ENCODE peak calls at places on chromosomes 6 and 20, in eight cellular contexts. One of them, this sample, is unnamed. For H3K9me3, the result is how much of the 10 kb centered on the place peaks cover.

GRCh38 chr6:11224252-11224965 is 8.1 kb downstream of the NEDD9 start:
- DNase-seq in kidney: no peak
- DNase-seq in thoracic aorta: no peak
- DNase-seq in GM23248: peak
- DNase-seq in heart left ventricle: no peak
- DNase-seq in ascending aorta: no peak
- DNase-seq in H9: no peak
- DNase-seq in tibial artery: no peak
- DNase-seq in this sample: no peak

GRCh38 chr6:44227138-44227770 is 3.9 kb downstream of the SLC29A1 start:
- DNase-seq in ascending aorta: no peak
- DNase-seq in H9: no peak
- DNase-seq in GM23248: no peak
- DNase-seq in tibial artery: no peak
- DNase-seq in heart left ventricle: peak
- DNase-seq in thoracic aorta: no peak
- DNase-seq in kidney: no peak
- DNase-seq in this sample: no peak

GRCh38 chr6:158367824-158368223 is 55.6 kb downstream of the TULP4 start:
- DNase-seq in kidney: no peak
- DNase-seq in GM23248: no peak
- DNase-seq in H9: no peak
- DNase-seq in tibial artery: no peak
- DNase-seq in thoracic aorta: no peak
- DNase-seq in ascending aorta: no peak
- DNase-seq in heart left ventricle: no peak
- DNase-seq in this sample: no peak

GRCh38 chr20:37943501-37944455 is 40.9 kb downstream of the VSTM2L start:
- DNase-seq in thoracic aorta: no peak
- DNase-seq in GM23248: no peak
- DNase-seq in heart left ventricle: no peak
- DNase-seq in kidney: no peak
- DNase-seq in ascending aorta: no peak
- DNase-seq in H9: peak
- DNase-seq in tibial artery: peak
- DNase-seq in this sample: no peak

GRCh38 chr6:99736302-99736701 is 129.7 kb downstream of the PRDM13 start:
- DNase-seq in kidney: no peak
- DNase-seq in heart left ventricle: no peak
- DNase-seq in GM23248: no peak
- DNase-seq in H9: no peak
- DNase-seq in ascending aorta: no peak
- DNase-seq in tibial artery: no peak
- DNase-seq in thoracic aorta: no peak
- DNase-seq in this sample: no peak

GRCh38 chr20:45370571-45371204 is 7.4 kb downstream of the TP53TG5 start:
- DNase-seq in kidney: no peak
- DNase-seq in H9: peak
- DNase-seq in heart left ventricle: no peak
- DNase-seq in tibial artery: no peak
- DNase-seq in GM23248: no peak
- DNase-seq in ascending aorta: no peak
- DNase-seq in thoracic aorta: no peak
- DNase-seq in this sample: no peak

GRCh38 chr6:52392944-52393343 is 27.2 kb upstream of the EFHC1 start:
- DNase-seq in heart left ventricle: no peak
- DNase-seq in kidney: no peak
- DNase-seq in GM23248: peak
- DNase-seq in tibial artery: no peak
- DNase-seq in H9: no peak
- DNase-seq in thoracic aorta: no peak
- DNase-seq in ascending aorta: no peak
- DNase-seq in this sample: no peak

GRCh38 chr20:58242824-58243223 is 14.4 kb upstream of the ANKRD60 start:
- DNase-seq in ascending aorta: no peak
- DNase-seq in tibial artery: no peak
- DNase-seq in kidney: no peak
- DNase-seq in thoracic aorta: no peak
- DNase-seq in heart left ventricle: no peak
- DNase-seq in H9: no peak
- DNase-seq in GM23248: no peak
- DNase-seq in this sample: no peak

GRCh38 chr6:34174846-34175399 is 29.0 kb upstream of the GRM4 start:
- DNase-seq in thoracic aorta: no peak
- DNase-seq in tibial artery: no peak
- DNase-seq in GM23248: no peak
- DNase-seq in ascending aorta: peak
- DNase-seq in kidney: peak
- DNase-seq in H9: no peak
- DNase-seq in heart left ventricle: no peak
- DNase-seq in this sample: no peak

GRCh38 chr6:44044154-44044539 is 83.1 kb downstream of the MRPL14 start:
- DNase-seq in H9: no peak
- DNase-seq in GM23248: no peak
- DNase-seq in heart left ventricle: no peak
- DNase-seq in tibial artery: no peak
- DNase-seq in thoracic aorta: no peak
- DNase-seq in ascending aorta: no peak
- DNase-seq in kidney: peak
- DNase-seq in this sample: no peak

GRCh38 chr6:163536770-163537169 is 122.3 kb downstream of the QKI start:
- DNase-seq in tibial artery: no peak
- DNase-seq in kidney: no peak
- DNase-seq in ascending aorta: no peak
- DNase-seq in GM23248: peak
- DNase-seq in heart left ventricle: no peak
- DNase-seq in thoracic aorta: no peak
- DNase-seq in H9: no peak
- DNase-seq in this sample: no peak

GRCh38 chr6:62285612-62286469 is at the start of gene KHDRBS2:
- DNase-seq in ascending aorta: peak
- DNase-seq in GM23248: peak
- DNase-seq in tibial artery: peak
- DNase-seq in thoracic aorta: peak
- DNase-seq in H9: peak
- DNase-seq in kidney: peak
- DNase-seq in heart left ventricle: peak
- DNase-seq in this sample: peak

GRCh38 chr6:32664827-32665362 is 1.6 kb downstream of the HLA-DQB1 start:
- DNase-seq in ascending aorta: peak
- DNase-seq in H9: peak
- DNase-seq in tibial artery: no peak
- DNase-seq in heart left ventricle: peak
- DNase-seq in GM23248: peak
- DNase-seq in thoracic aorta: no peak
- DNase-seq in kidney: no peak
- DNase-seq in this sample: no peak

GRCh38 chr6:99232003-99232402 is 117.5 kb downstream of the FAXC start:
- DNase-seq in heart left ventricle: no peak
- DNase-seq in H9: no peak
- DNase-seq in GM23248: no peak
- DNase-seq in kidney: no peak
- DNase-seq in tibial artery: no peak
- DNase-seq in ascending aorta: no peak
- DNase-seq in thoracic aorta: no peak
- DNase-seq in this sample: no peak

GRCh38 chr6:107806675-107807074 is 17.4 kb downstream of the SCML4 start:
- DNase-seq in kidney: no peak
- DNase-seq in GM23248: no peak
- DNase-seq in ascending aorta: no peak
- DNase-seq in thoracic aorta: no peak
- DNase-seq in heart left ventricle: no peak
- DNase-seq in H9: no peak
- DNase-seq in tibial artery: no peak
- DNase-seq in this sample: no peak

GRCh38 chr6:20639161-20639560 is 104.9 kb downstream of the CDKAL1 start:
- DNase-seq in GM23248: no peak
- DNase-seq in kidney: no peak
- DNase-seq in tibial artery: no peak
- DNase-seq in thoracic aorta: no peak
- DNase-seq in ascending aorta: no peak
- DNase-seq in H9: no peak
- DNase-seq in heart left ventricle: no peak
- DNase-seq in this sample: no peak

GRCh38 chr6:33391278-33392167 is at the start of gene KIFC1:
- DNase-seq in GM23248: peak
- DNase-seq in thoracic aorta: peak
- DNase-seq in kidney: peak
- DNase-seq in heart left ventricle: peak
- DNase-seq in ascending aorta: peak
- DNase-seq in tibial artery: peak
- DNase-seq in H9: peak
- DNase-seq in this sample: peak

GRCh38 chr6:113777601-113778000 is 79.5 kb upstream of the MARCKS start:
- DNase-seq in kidney: no peak
- DNase-seq in tibial artery: no peak
- DNase-seq in ascending aorta: no peak
- DNase-seq in thoracic aorta: no peak
- DNase-seq in heart left ventricle: no peak
- DNase-seq in GM23248: no peak
- DNase-seq in H9: no peak
- DNase-seq in this sample: no peak

GRCh38 chr6:39347201-39347600 is 24.7 kb upstream of the KCNK16 start:
- DNase-seq in heart left ventricle: no peak
- DNase-seq in kidney: peak
- DNase-seq in tibial artery: no peak
- DNase-seq in thoracic aorta: no peak
- DNase-seq in H9: no peak
- DNase-seq in ascending aorta: no peak
- DNase-seq in GM23248: no peak
- DNase-seq in this sample: no peak

GRCh38 chr20:43237651-43238050 is 47.9 kb upstream of the PTPRT start:
- DNase-seq in H9: no peak
- DNase-seq in heart left ventricle: no peak
- DNase-seq in GM23248: no peak
- DNase-seq in kidney: no peak
- DNase-seq in thoracic aorta: no peak
- DNase-seq in ascending aorta: no peak
- DNase-seq in tibial artery: no peak
- DNase-seq in this sample: no peak

GRCh38 chr6:134738486-134738885 is 211.4 kb downstream of the ALDH8A1 start:
- DNase-seq in GM23248: no peak
- DNase-seq in ascending aorta: no peak
- DNase-seq in kidney: no peak
- DNase-seq in heart left ventricle: no peak
- DNase-seq in tibial artery: no peak
- DNase-seq in H9: no peak
- DNase-seq in thoracic aorta: no peak
- DNase-seq in this sample: no peak
- H3K27ac ChIP-seq in GM23248: no peak
- H3K27ac ChIP-seq in ascending aorta: no peak
- H3K27ac ChIP-seq in kidney: no peak
- H3K27ac ChIP-seq in heart left ventricle: no peak
- H3K27ac ChIP-seq in tibial artery: no peak
- H3K27ac ChIP-seq in H9: no peak
- H3K27ac ChIP-seq in thoracic aorta: no peak
- H3K27ac ChIP-seq in this sample: no peak

DNA sequence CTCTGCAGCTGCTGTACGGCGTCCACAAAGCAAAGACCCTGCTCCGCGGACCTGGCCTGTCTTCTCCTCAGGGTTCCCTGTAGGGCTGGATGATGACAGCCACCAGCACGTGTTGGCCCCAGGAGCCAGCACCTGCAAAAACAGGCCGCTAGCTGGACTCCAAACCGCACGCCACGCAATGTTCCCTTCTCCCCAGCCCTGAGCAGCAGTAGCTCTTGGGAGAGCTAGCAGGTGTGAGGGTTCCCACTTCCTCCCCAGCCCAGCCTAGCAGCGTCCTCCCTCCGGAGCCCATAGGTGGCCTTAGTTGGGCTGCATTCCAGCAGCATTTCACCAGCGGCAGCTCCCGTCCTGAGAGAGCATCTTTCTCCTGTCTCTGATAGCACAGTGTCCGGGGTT is 42.3 kb downstream of the DACT2 start:
- DNase-seq in kidney: no peak
- DNase-seq in H9: no peak
- DNase-seq in ascending aorta: no peak
- DNase-seq in heart left ventricle: no peak
- DNase-seq in tibial artery: peak
- DNase-seq in GM23248: no peak
- DNase-seq in thoracic aorta: no peak
- DNase-seq in this sample: no peak
- H3K9me3 ChIP-seq in kidney: under half
- H3K9me3 ChIP-seq in H9: under half
- H3K9me3 ChIP-seq in ascending aorta: under half
- H3K9me3 ChIP-seq in heart left ventricle: under half
- H3K9me3 ChIP-seq in tibial artery: under half
- H3K9me3 ChIP-seq in GM23248: under half
- H3K9me3 ChIP-seq in thoracic aorta: under half
- H3K9me3 ChIP-seq in this sample: under half

DNA sequence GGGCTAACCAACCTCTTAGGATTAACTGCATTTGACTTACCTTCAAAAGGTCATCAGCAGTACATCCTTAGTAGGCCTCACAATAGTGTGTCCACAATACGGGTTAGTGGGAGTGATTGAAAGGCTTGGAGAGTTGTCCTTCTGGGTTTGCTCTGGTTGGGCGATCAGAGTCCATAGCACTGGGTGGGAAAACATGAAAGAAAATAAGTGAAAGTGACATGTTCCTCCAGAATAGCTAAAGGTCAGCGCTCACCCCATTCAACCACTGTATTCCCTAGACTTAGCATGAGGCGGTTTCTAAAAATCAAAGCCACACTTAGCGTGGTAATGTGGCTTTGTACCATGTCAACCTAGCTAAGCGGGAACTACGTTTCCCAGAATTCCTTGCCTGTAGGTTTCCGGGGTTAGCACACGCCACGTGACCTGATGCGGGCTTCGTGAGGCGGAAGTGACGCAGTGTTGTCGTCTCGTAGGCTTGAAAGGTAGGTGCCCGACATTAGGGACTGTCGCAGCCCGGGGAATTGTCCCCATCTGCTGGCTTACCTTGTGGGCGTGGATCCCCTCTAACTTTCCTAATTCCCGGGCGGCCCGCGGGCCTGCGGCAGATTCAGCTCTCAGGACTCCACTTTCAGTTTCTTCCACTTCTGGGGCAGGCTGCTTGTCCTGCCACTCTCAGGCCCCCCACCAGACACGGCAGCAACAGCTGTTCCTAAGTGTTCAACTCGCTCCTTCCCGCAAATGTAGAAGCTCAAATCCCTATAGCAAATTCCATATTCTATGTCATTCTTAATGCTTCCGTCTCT is 19.8 kb upstream of the SCP2D1 start:
- DNase-seq in ascending aorta: peak
- DNase-seq in heart left ventricle: peak
- DNase-seq in thoracic aorta: peak
- DNase-seq in kidney: peak
- DNase-seq in tibial artery: peak
- DNase-seq in GM23248: peak
- DNase-seq in H9: peak
- DNase-seq in this sample: peak
- H3K27ac ChIP-seq in ascending aorta: peak
- H3K27ac ChIP-seq in heart left ventricle: peak
- H3K27ac ChIP-seq in thoracic aorta: peak
- H3K27ac ChIP-seq in kidney: peak
- H3K27ac ChIP-seq in tibial artery: peak
- H3K27ac ChIP-seq in GM23248: peak
- H3K27ac ChIP-seq in H9: no peak
- H3K27ac ChIP-seq in this sample: peak

DNA sequence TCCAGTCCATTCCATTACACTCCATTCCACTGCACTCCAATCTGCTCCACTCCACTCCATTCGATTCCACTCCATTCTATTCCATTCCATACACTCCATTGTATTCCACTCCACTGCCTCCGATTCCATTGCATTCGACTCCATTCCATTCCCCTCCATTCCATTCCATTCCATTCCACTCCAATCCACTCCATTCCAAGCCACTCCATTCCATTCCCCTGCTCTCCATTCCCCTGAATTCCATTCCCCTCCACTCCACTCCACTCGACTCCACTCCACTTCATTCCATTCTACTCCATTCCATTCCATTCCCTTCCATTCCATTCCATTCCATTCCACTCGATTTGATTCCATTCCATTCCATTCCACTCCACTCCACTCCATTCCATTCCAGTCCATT is 25.7 kb upstream of the DEFB125 start:
- DNase-seq in kidney: no peak
- DNase-seq in GM23248: no peak
- DNase-seq in heart left ventricle: no peak
- DNase-seq in tibial artery: no peak
- DNase-seq in thoracic aorta: no peak
- DNase-seq in H9: no peak
- DNase-seq in ascending aorta: no peak
- DNase-seq in this sample: no peak
- H3K9me3 ChIP-seq in kidney: under half
- H3K9me3 ChIP-seq in GM23248: under half
- H3K9me3 ChIP-seq in heart left ventricle: under half
- H3K9me3 ChIP-seq in tibial artery: under half
- H3K9me3 ChIP-seq in thoracic aorta: under half
- H3K9me3 ChIP-seq in H9: half or more
- H3K9me3 ChIP-seq in ascending aorta: under half
- H3K9me3 ChIP-seq in this sample: under half